ENCODE peak calls at places on chromosomes 2 and 18, in six cellular contexts. D is sigmoid colon; U is CD4-positive, alpha-beta T cell; X is tibial artery; A is fibroblast of lung; O is GM10248. Z is an unnamed sample.
A peak's percentile ranks its signal among the peaks of the same experiment; 100 is the strongest.

GRCh38 chr18:52992041-52992440 is 652.0 kb downstream of the DCC start:
- DNase-seq in O (no peak), D (no peak), X (no peak), U (no peak), A (no peak), Z (no peak)

GRCh38 chr2:217650716-217651360 is 352.0 kb downstream of the TNS1 start:
- DNase-seq in D (no peak), O (peak; percentile 69), A (peak; percentile 64), X (no peak), U (no peak), Z (peak; percentile 42)

GRCh38 chr2:224381913-224382647 is 19.8 kb downstream of the FAM124B start:
- DNase-seq in D (no peak), A (peak; percentile 55), X (no peak), O (no peak), U (no peak), Z (no peak)

GRCh38 chr2:200761168-200761715 is 50.5 kb upstream of the BZW1 start:
- DNase-seq in X (no peak), U (no peak), O (no peak), A (peak; percentile 39), D (no peak), Z (no peak)

GRCh38 chr2:8004250-8004681 is 677.6 kb upstream of the ID2 start:
- DNase-seq in D (peak; percentile 84), X (peak; percentile 69), U (no peak), O (peak; percentile 44), A (peak; percentile 94), Z (no peak)

GRCh38 chr2:206488623-206489022 is 45.3 kb downstream of the ADAM23 start:
- DNase-seq in O (no peak), U (no peak), X (no peak), A (no peak), D (no peak), Z (no peak)

GRCh38 chr18:64240301-64240700 is 91.4 kb upstream of the LINC00305 start:
- DNase-seq in O (no peak), A (no peak), U (no peak), D (no peak), X (no peak), Z (no peak)

GRCh38 chr2:120960994-120961393 is 225.3 kb downstream of the GLI2 start:
- DNase-seq in D (no peak), X (no peak), A (no peak), U (no peak), O (no peak), Z (no peak)

GRCh38 chr2:162092656-162093556 is 18.9 kb upstream of the DPP4 start:
- DNase-seq in O (no peak), X (peak; percentile 61), U (no peak), A (peak; percentile 90), D (peak; percentile 70), Z (no peak)

GRCh38 chr2:46339200-46339599 is 42.0 kb downstream of the EPAS1 start:
- DNase-seq in A (no peak), D (no peak), U (no peak), O (no peak), X (no peak), Z (no peak)

GRCh38 chr2:37631698-37632097 is 39.7 kb downstream of the CDC42EP3 start:
- DNase-seq in A (no peak), D (no peak), U (no peak), O (no peak), X (no peak), Z (no peak)

DNA sequence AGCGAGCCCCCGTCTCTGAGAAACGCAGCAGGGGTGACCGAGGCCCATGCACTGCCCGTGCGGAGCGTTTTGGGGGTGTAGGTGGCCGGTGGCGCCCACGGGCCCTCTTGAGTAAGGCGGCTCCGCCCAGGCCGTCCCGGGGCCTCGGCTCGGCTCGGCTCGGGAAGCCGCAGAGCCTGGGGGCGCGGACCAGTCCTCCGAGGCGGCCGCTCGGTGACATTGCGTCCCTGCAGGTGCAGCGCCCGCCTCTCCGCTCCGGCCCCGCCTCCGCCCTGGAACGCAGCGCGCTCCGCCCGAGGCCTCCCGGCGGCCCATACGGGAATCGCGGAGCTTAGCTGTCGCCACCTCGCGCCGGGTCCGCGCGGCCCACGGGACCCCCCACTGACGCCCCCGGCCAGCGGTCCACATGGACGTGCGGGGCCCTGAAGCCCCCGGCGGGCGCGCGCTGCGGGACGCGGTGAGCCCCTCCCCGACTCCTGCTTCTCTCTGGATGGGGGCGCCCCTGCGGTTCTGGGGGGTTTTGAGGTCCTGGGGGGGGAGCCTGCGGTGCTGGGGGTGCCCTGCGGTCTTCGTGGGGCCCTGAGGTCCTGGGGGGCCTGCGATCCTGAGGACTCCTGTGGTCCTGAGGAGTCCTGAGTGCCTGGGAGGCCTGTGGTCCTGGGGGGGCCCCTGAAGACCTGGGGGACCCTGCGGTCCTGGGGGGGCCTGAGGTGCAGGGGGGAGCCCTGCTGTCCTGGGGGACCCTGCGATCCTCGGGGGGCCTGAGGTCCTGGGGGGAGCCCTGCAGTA is at the start of gene HSBP1L1:
- DNase-seq in A (peak; percentile 26), O (peak; percentile 84), U (peak; percentile 53), X (no peak), D (peak; percentile 73), Z (peak; percentile 56)
- TF ChIP-seq CTCF in A (peak; percentile 27), O (peak; percentile 28), U (peak; percentile 28), X (peak; percentile 17), D (peak; percentile 38), Z (no peak)

DNA sequence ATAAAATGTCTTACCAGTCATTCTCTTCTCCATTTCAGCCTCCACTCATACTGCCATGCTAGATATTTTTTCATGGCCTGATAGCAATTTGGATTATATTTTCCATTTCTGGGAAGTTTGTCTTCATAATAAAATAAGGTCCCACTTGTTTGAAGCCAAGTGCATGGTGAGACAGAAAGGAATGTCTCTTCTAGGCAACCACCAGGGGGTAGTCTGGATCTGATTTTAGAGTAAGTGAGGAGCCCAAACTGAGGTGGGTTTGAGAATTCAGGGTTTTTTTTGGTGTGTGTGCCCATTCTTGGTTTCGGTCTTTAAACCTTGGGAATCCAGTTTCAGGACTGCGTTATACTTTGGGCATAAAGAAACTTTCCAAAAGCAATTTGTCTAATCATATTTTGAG is 315.5 kb downstream of the RPRM start:
- DNase-seq in O (peak; percentile 16), X (no peak), A (no peak), U (no peak), D (no peak), Z (peak; percentile 9)
- TF ChIP-seq CTCF in O (peak; percentile 59), X (no peak), A (no peak), U (no peak), D (peak; percentile 54), Z (peak; percentile 43)

DNA sequence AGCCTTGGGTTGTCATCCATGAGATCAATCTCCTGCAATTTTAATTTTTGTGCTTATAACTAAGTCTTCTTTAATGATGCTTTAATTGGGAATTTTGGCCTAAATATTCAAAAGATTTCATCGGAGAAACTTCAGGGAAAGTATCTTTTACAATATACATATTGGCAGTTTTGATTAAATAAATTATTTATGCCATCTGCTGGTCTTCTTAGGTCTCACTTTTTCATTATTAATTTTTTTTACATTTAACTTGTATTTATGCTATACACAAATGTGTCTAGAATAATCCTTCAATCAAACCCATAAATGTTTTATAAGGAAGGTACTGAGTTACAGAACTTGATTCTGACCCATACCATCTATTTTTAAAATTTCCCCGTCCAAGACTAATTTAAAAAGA is 95.1 kb upstream of the XPO1 start:
- DNase-seq in X (no peak), A (peak; percentile 12), U (no peak), D (no peak), O (no peak), Z (no peak)
- TF ChIP-seq CTCF in X (no peak), A (no peak), U (no peak), D (no peak), O (no peak), Z (no peak)

GRCh38 chr2:64595397-64596160 is 58.1 kb downstream of the SERTAD2 start:
- DNase-seq in O (no peak), U (no peak), X (no peak), D (no peak), A (peak; percentile 62), Z (no peak)
- TF ChIP-seq CTCF in O (no peak), U (no peak), X (peak; percentile 14), D (peak; percentile 22), A (peak; percentile 39), Z (peak; percentile 10)

GRCh38 chr2:85599468-85600234 is 2.8 kb downstream of the TMEM150A start:
- DNase-seq in O (no peak), X (no peak), D (no peak), A (no peak), U (no peak), Z (no peak)
- TF ChIP-seq CTCF in O (no peak), X (no peak), D (no peak), A (no peak), U (no peak), Z (no peak)